ENCODE peak calls at places on chromosome 22, in four cellular contexts. X, S, B and I are unnamed samples.
A peak's percentile ranks its signal among the peaks of the same experiment; 100 is the strongest.

GRCh38 chr22:31969789-31970489 is 25.6 kb downstream of the YWHAH start:
- DNase-seq in X (peak; percentile 78), B (peak; percentile 27), S (peak; percentile 87), I (peak; percentile 76)

GRCh38 chr22:46317646-46318045 is 17.9 kb upstream of the TRMU start:
- DNase-seq in X (no peak), B (no peak), S (no peak), I (no peak)

GRCh38 chr22:36619797-36620390 is 83.7 kb downstream of the CACNG2 start:
- DNase-seq in X (no peak), S (no peak), B (no peak), I (no peak)

GRCh38 chr22:24402460-24403192 is 24.8 kb upstream of the ADORA2A start:
- DNase-seq in X (peak; percentile 88), B (peak; percentile 89), S (peak; percentile 89), I (no peak)

GRCh38 chr22:37225481-37225880 is 13.2 kb upstream of the SSTR3 start:
- DNase-seq in X (no peak), S (no peak), B (no peak), I (no peak)

GRCh38 chr22:36422287-36423014 is 34.7 kb upstream of the MYH9 start:
- DNase-seq in X (no peak), B (no peak), S (no peak), I (no peak)

GRCh38 chr22:50140615-50141014 is 29.9 kb upstream of the PANX2 start:
- DNase-seq in B (no peak), S (no peak), X (no peak), I (no peak)

GRCh38 chr22:35426801-35427140 is 26.8 kb downstream of the MCM5 start:
- DNase-seq in S (no peak), X (no peak), B (no peak), I (no peak)

GRCh38 chr22:38937036-38937435 is 20.4 kb upstream of the APOBEC3A start:
- DNase-seq in X (no peak), B (no peak), S (no peak), I (peak; percentile 42)

GRCh38 chr22:37032535-37033460 is 13.3 kb downstream of the MPST start:
- DNase-seq in X (no peak), S (peak; percentile 96), B (peak; percentile 22), I (peak; percentile 91)

GRCh38 chr22:25334091-25334490 is 114.7 kb downstream of the CRYBB2 start:
- DNase-seq in B (no peak), X (peak; percentile 50), S (peak; percentile 28), I (peak; percentile 44)

GRCh38 chr22:37431366-37431765 is 4.1 kb upstream of the ELFN2 start:
- DNase-seq in X (no peak), B (no peak), S (no peak), I (no peak)

GRCh38 chr22:38732251-38732815 is 23.5 kb downstream of the SUN2 start:
- DNase-seq in X (peak; percentile 17), B (no peak), S (peak; percentile 77), I (peak; percentile 72)

GRCh38 chr22:36316419-36316818 is 63.5 kb downstream of the APOL1 start:
- DNase-seq in B (no peak), X (no peak), S (no peak), I (no peak)

GRCh38 chr22:44676441-44677298 is 25.3 kb upstream of the PRR5 start:
- DNase-seq in B (no peak), S (no peak), X (no peak), I (no peak)

GRCh38 chr22:45883811-45884170 is 93.2 kb downstream of the WNT7B start:
- DNase-seq in X (no peak), B (no peak), S (no peak), I (peak; percentile 49)

GRCh38 chr22:40877488-40877887 is 15.6 kb upstream of the DNAJB7 start:
- DNase-seq in S (no peak), B (no peak), X (no peak), I (no peak)

GRCh38 chr22:17875156-17875555 is 100.9 kb upstream of the BID start:
- DNase-seq in X (no peak), S (no peak), B (no peak), I (no peak)

GRCh38 chr22:39306456-39307361 is 12.7 kb downstream of the RPL3 start:
- DNase-seq in X (peak; percentile 45), B (no peak), S (peak; percentile 62), I (no peak)

GRCh38 chr22:31603081-31603525 is 58.9 kb downstream of the PISD start:
- DNase-seq in X (no peak), S (no peak), B (no peak), I (no peak)

GRCh38 chr22:39175127-39176066 is 22.9 kb upstream of the CBX7 start:
- DNase-seq in B (no peak), S (no peak), X (no peak), I (no peak)

GRCh38 chr22:46584081-46584903 is 35.9 kb upstream of the GRAMD4 start:
- DNase-seq in S (no peak), X (no peak), B (no peak), I (peak; percentile 16)

GRCh38 chr22:39712938-39713525 is 142.5 kb downstream of the CACNA1I start:
- DNase-seq in S (no peak), X (no peak), B (no peak), I (no peak)

GRCh38 chr22:36334838-36335603 is 52.7 kb downstream of the MYH9 start:
- DNase-seq in B (no peak), X (peak; percentile 76), S (peak; percentile 67), I (no peak)

GRCh38 chr22:24201681-24202590 is 20.6 kb downstream of the SUSD2 start:
- DNase-seq in X (no peak), B (no peak), S (no peak), I (no peak)

GRCh38 chr22:30299322-30299721 is 10.0 kb upstream of the CASTOR1 start:
- DNase-seq in X (no peak), B (no peak), S (no peak), I (no peak)
- H3K4me1 ChIP-seq in X (peaks cover 5% of the 10 kb centered on the region), B (peaks cover 76% of the 10 kb centered on the region), S (peaks cover 39% of the 10 kb centered on the region), I (peaks cover 2% of the 10 kb centered on the region)

GRCh38 chr22:41931701-41932269 is 5.2 kb upstream of the TNFRSF13C start:
- DNase-seq in B (no peak), S (no peak), X (no peak), I (no peak)

GRCh38 chr22:41935015-41935908 is 8.7 kb upstream of the TNFRSF13C start:
- DNase-seq in S (no peak), B (no peak), X (no peak), I (no peak)

GRCh38 chr22:41934284-41935014 is 7.8 kb upstream of the TNFRSF13C start:
- DNase-seq in B (no peak), X (no peak), S (no peak), I (no peak)

GRCh38 chr22:41932353-41932752 is 5.7 kb upstream of the TNFRSF13C start:
- DNase-seq in S (no peak), X (no peak), B (no peak), I (no peak)

DNA sequence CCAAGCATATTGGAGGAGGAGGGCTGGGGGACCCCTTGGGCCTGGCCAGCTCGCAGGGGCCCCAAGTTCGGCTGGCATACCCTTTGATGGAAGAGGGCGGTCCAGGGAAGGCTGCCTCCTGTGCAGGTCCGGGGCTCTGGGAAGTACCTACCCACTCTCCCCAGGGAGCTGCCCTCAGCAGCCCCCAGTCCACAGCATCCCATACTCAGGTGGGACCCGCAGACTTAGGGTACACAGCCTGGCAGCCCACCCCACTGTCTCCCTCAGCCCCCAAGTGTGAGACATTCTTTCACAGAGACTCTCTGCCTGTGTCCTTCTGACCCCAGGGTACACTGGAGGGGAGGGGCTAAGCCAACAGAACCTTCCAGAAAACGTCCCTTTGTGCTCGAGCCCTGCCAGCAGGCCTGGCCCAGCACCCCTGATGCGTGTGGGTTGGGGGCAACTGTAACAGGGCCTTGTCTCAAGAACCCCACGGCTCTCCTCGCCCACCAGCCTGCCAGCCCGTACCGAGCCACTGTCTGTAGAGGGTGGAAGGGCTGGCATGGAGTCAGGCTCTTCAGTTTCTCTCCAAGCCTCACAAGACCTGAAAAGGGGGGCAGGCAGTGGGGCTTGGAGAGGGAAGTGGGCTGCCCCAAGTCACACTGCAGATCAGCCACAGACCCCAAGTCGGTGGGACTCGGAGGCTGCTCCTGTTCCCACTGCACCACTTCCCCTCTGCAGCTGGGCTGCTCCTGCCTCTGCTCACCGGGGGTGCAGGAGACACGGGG is 7.0 kb upstream of the TNFRSF13C start:
- DNase-seq in S (no peak), B (no peak), X (no peak), I (no peak)
- TF ChIP-seq POLR2A in S (no peak), B (no peak), X (no peak), I (no peak)

GRCh38 chr22:48106215-48106614 is 1343.8 kb downstream of the TBC1D22A start:
- DNase-seq in X (no peak), B (no peak), S (no peak), I (no peak)
- H3K27ac ChIP-seq in X (no peak overlapping the region), B (no peak overlapping the region), S (no peak overlapping the region), I (no peak overlapping the region)

GRCh38 chr22:19851291-19852176 is 3.1 kb downstream of the GNB1L start:
- DNase-seq in B (no peak), X (no peak), S (no peak), I (no peak)

GRCh38 chr22:19853879-19854777 is 546 bp downstream of the GNB1L start:
- DNase-seq in X (peak; percentile 18), S (peak; percentile 13), B (no peak), I (no peak)

GRCh38 chr22:19853058-19853878 is 1.4 kb downstream of the GNB1L start:
- DNase-seq in B (no peak), X (peak; percentile 19), S (no peak), I (no peak)

GRCh38 chr22:19850482-19851109 is 4.1 kb downstream of the GNB1L start:
- DNase-seq in S (no peak), B (no peak), X (no peak), I (no peak)

DNA sequence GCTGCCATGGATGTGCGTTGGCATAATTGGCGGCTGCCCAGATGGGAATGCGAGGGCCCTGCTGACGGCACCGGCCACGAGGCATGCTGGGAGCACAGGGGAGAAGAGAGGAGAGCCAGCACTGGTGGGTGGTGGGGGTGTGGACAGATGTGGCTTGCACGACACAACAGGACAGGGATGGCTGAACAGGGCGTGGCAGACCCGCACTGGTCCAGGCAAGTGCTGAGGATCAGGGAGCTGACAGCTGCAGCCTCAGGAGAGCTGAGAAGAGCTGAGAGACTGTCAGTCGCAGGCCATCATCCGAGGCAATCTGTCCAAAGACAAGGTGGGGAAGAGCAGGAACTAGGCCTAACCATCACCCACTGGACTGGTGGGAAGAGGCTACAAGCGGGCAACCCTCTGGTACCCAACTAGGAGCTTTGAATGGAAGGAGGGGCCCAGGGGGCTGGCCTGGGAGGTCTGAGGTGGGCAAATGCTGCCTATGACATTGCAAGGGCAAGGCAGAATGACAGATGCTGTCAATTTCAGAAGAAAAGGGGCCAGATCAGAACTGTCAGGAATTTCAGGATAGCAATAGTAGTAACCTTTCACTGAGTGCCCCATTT is 2.4 kb downstream of the GNB1L start:
- DNase-seq in S (no peak), X (no peak), B (no peak), I (peak; percentile 21)
- H3K4me1 ChIP-seq in S (peaks cover 62% of the 10 kb centered on the region), X (peaks cover 25% of the 10 kb centered on the region), B (peaks cover 55% of the 10 kb centered on the region), I (peaks cover 28% of the 10 kb centered on the region)